ENCODE peak calls at places on chromosomes 6 and 20, in nine cellular contexts. I, U, K, B, J, Q, Y, R and O are unnamed samples.

GRCh38 chr20:32482251-32483220 is 102.6 kb downstream of the NOL4L start:
- DNase-seq in I (peak; percentile 57), U (no peak), K (peak; percentile 55), B (no peak), J (no peak), Q (no peak), Y (peak; percentile 76), R (peak; percentile 82), O (no peak)

GRCh38 chr6:26044140-26045045 is 42.8 kb upstream of the HFE start:
- DNase-seq in I (peak; percentile 51), U (peak; percentile 75), K (no peak), B (peak; percentile 86), J (no peak), Q (peak; percentile 57), Y (peak; percentile 71), R (no peak), O (no peak)

GRCh38 chr6:13624871-13625288 is 9.7 kb downstream of the NOL7 start:
- DNase-seq in I (no peak), U (no peak), K (no peak), B (peak; percentile 65), J (no peak), Q (peak; percentile 56), Y (no peak), R (no peak), O (no peak)

GRCh38 chr6:37483917-37484785 is 15.5 kb downstream of the CCDC167 start:
- DNase-seq in I (peak; percentile 55), U (peak; percentile 70), K (peak; percentile 69), B (peak; percentile 18), J (no peak), Q (peak; percentile 26), Y (no peak), R (peak; percentile 93), O (no peak)

GRCh38 chr6:127128066-127128465 is 9.6 kb downstream of the RSPO3 start:
- DNase-seq in I (no peak), U (no peak), K (no peak), B (no peak), J (no peak), Q (no peak), Y (no peak), R (no peak), O (no peak)

GRCh38 chr20:6623989-6624388 is 143.5 kb upstream of the BMP2 start:
- DNase-seq in I (no peak), U (no peak), K (no peak), B (peak; percentile 23), J (peak; percentile 66), Q (no peak), Y (no peak), R (no peak), O (peak; percentile 39)

GRCh38 chr20:53899351-53900167 is 170.8 kb downstream of the BCAS1 start:
- DNase-seq in I (peak; percentile 68), U (no peak), K (peak; percentile 46), B (no peak), J (peak; percentile 95), Q (peak; percentile 80), Y (no peak), R (no peak), O (no peak)

GRCh38 chr6:129500958-129501381 is 209.0 kb downstream of the ARHGAP18 start:
- DNase-seq in I (no peak), U (no peak), K (no peak), B (peak; percentile 44), J (no peak), Q (peak; percentile 33), Y (no peak), R (no peak), O (no peak)

GRCh38 chr20:33789109-33789857 is 21.9 kb upstream of the CHMP4B start:
- DNase-seq in I (peak; percentile 93), U (no peak), K (peak; percentile 85), B (peak; percentile 83), J (no peak), Q (peak; percentile 96), Y (peak; percentile 89), R (no peak), O (no peak)

GRCh38 chr6:140478631-140479030 is 1104.2 kb upstream of the CITED2 start:
- DNase-seq in I (no peak), U (no peak), K (no peak), B (no peak), J (no peak), Q (no peak), Y (no peak), R (no peak), O (no peak)

GRCh38 chr20:52484438-52484837 is 292.9 kb upstream of the ZFP64 start:
- DNase-seq in I (no peak), U (no peak), K (no peak), B (no peak), J (no peak), Q (no peak), Y (no peak), R (no peak), O (no peak)

GRCh38 chr6:3085074-3085473 is 16.8 kb downstream of the RIPK1 start:
- DNase-seq in I (no peak), U (no peak), K (no peak), B (no peak), J (no peak), Q (no peak), Y (no peak), R (no peak), O (no peak)

GRCh38 chr6:153086225-153086990 is 44.7 kb downstream of the RGS17 start:
- DNase-seq in I (no peak), U (no peak), K (no peak), B (no peak), J (no peak), Q (no peak), Y (no peak), R (no peak), O (no peak)

GRCh38 chr6:53673138-53673801 is 7.7 kb upstream of the KLHL31 start:
- DNase-seq in I (no peak), U (no peak), K (no peak), B (peak; percentile 71), J (no peak), Q (peak; percentile 60), Y (no peak), R (no peak), O (no peak)

GRCh38 chr6:44235269-44235668 is 11.6 kb upstream of the HSP90AB1 start:
- DNase-seq in I (no peak), U (no peak), K (no peak), B (no peak), J (no peak), Q (no peak), Y (no peak), R (no peak), O (no peak)

GRCh38 chr6:44235891-44236516 is 10.9 kb upstream of the HSP90AB1 start:
- DNase-seq in I (no peak), U (peak; percentile 10), K (no peak), B (peak; percentile 55), J (no peak), Q (no peak), Y (no peak), R (peak; percentile 68), O (no peak)

GRCh38 chr6:44233560-44234100 is 10.2 kb downstream of the SLC29A1 start:
- DNase-seq in I (no peak), U (peak; percentile 24), K (no peak), B (no peak), J (no peak), Q (no peak), Y (no peak), R (no peak), O (no peak)

GRCh38 chr6:44232676-44233559 is 9.5 kb downstream of the SLC29A1 start:
- DNase-seq in I (no peak), U (peak; percentile 19), K (no peak), B (no peak), J (no peak), Q (no peak), Y (no peak), R (no peak), O (no peak)

GRCh38 chr6:44234101-44235090 is 11.0 kb downstream of the SLC29A1 start:
- DNase-seq in I (peak; percentile 71), U (peak; percentile 86), K (peak; percentile 65), B (peak; percentile 78), J (no peak), Q (peak; percentile 61), Y (peak; percentile 98), R (peak; percentile 62), O (peak; percentile 96)
- TF ChIP-seq EP300 in I (no peak), U (no peak), K (no peak), B (no peak), J (no peak), Q (no peak), Y (peak; percentile 72), R (no peak), O (no peak)

DNA sequence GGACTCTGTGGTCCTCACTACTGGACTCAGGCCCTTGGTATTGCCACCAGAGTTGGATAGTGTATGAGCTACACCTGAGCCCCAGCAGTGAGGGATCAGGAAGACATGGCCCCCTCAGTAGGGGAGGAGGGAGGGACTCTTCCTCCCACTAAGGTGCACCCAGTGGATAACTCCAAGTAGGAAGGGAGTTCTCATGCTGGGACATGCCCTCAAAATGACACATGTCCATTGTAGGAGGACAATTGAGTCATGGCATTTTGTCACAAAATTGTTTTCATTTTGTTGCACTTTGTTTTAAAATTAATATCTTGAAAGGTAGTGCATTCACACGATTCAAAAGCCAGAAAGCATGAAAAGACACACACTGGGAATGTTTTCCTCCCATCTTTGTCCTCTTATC is 127.2 kb downstream of the FOXO3 start:
- DNase-seq in I (no peak), U (no peak), K (no peak), B (no peak), J (no peak), Q (no peak), Y (no peak), R (no peak), O (no peak)
- TF ChIP-seq POLR2A in I (no peak), U (no peak), K (no peak), B (no peak), J (no peak), Q (no peak), Y (no peak), R (no peak), O (no peak)

GRCh38 chr6:143595256-143596036 is 82.3 kb upstream of the PHACTR2 start:
- DNase-seq in I (no peak), U (no peak), K (no peak), B (no peak), J (no peak), Q (no peak), Y (no peak), R (no peak), O (no peak)

GRCh38 chr6:143591441-143591840 is 79.9 kb upstream of the FUCA2 start:
- DNase-seq in I (no peak), U (no peak), K (no peak), B (no peak), J (no peak), Q (no peak), Y (no peak), R (no peak), O (no peak)

GRCh38 chr6:143594647-143595046 is 83.1 kb upstream of the PHACTR2 start:
- DNase-seq in I (no peak), U (no peak), K (no peak), B (no peak), J (no peak), Q (no peak), Y (no peak), R (no peak), O (no peak)

GRCh38 chr6:143589162-143589561 is 77.6 kb upstream of the FUCA2 start:
- DNase-seq in I (no peak), U (no peak), K (no peak), B (no peak), J (no peak), Q (no peak), Y (no peak), R (no peak), O (no peak)

GRCh38 chr6:143592335-143592734 is 80.8 kb upstream of the FUCA2 start:
- DNase-seq in I (no peak), U (no peak), K (no peak), B (peak; percentile 23), J (no peak), Q (peak; percentile 19), Y (no peak), R (peak; percentile 66), O (no peak)
- TF ChIP-seq CTCF in I (peak; percentile 10), U (no peak), K (no peak), B (peak; percentile 62), J (peak; percentile 11), Q (peak; percentile 8), Y (no peak), R (peak; percentile 71), O (peak; percentile 20)

GRCh38 chr6:94323853-94324252 is 904.5 kb upstream of the EPHA7 start:
- DNase-seq in I (no peak), U (no peak), K (no peak), B (no peak), J (no peak), Q (peak; percentile 18), Y (no peak), R (no peak), O (no peak)
- TF ChIP-seq EP300 in I (no peak), U (no peak), K (no peak), B (no peak), J (no peak), Q (no peak), Y (no peak), R (no peak), O (no peak)